ENCODE peak calls at places on chromosomes 6 and 20, in seven cellular contexts. V is GM12878, T is GM23248, I is PC-9, G is OCI-LY7, D is fibroblast of lung, H is K562. Q is an unnamed sample.

GRCh38 chr6:9927271-9927670 is 487.6 kb downstream of the TFAP2A start:
- DNase-seq in D (no peak), I (no peak), V (no peak), H (no peak), G (no peak), T (peak; percentile 3), Q (no peak)

GRCh38 chr20:36644032-36644712 is 1.8 kb downstream of the SLA2 start:
- DNase-seq in I (no peak), D (no peak), G (peak; percentile 69), V (no peak), T (no peak), H (no peak), Q (no peak)

GRCh38 chr6:147654103-147654845 is 145.8 kb downstream of the SAMD5 start:
- DNase-seq in G (no peak), V (no peak), H (no peak), T (no peak), I (no peak), D (peak; percentile 11), Q (no peak)

GRCh38 chr6:33746036-33746600 is 587 bp downstream of the IP6K3 start:
- DNase-seq in G (no peak), D (peak; percentile 81), T (peak; percentile 77), H (no peak), I (no peak), V (no peak), Q (no peak)

GRCh38 chr6:168270274-168271174 is 49.1 kb downstream of the DACT2 start:
- DNase-seq in T (no peak), D (no peak), H (no peak), I (no peak), V (no peak), G (no peak), Q (no peak)

GRCh38 chr20:7540923-7541322 is 399.3 kb downstream of the HAO1 start:
- DNase-seq in I (no peak), G (no peak), H (no peak), V (no peak), T (peak; percentile 0), D (no peak), Q (no peak)

GRCh38 chr6:105898286-105898685 is 187.8 kb upstream of the PRDM1 start:
- DNase-seq in V (no peak), I (no peak), T (peak; percentile 80), D (peak; percentile 60), G (peak; percentile 41), H (no peak), Q (no peak)

GRCh38 chr6:103215835-103216234 is 1643.9 kb downstream of the HACE1 start:
- DNase-seq in D (no peak), T (no peak), V (no peak), H (no peak), G (no peak), I (no peak), Q (no peak)

GRCh38 chr6:52590634-52590985 is 13.8 kb upstream of the TRAM2 start:
- DNase-seq in I (no peak), T (peak; percentile 87), H (no peak), V (no peak), G (no peak), D (peak; percentile 71), Q (no peak)

GRCh38 chr20:2955257-2955950 is 82.1 kb downstream of the PTPRA start:
- DNase-seq in G (no peak), D (no peak), T (peak; percentile 4), I (no peak), V (no peak), H (no peak), Q (no peak)

GRCh38 chr6:38570750-38571149 is 69.0 kb downstream of the BTBD9 start:
- DNase-seq in D (peak; percentile 61), T (peak; percentile 50), G (peak; percentile 22), H (peak; percentile 21), I (no peak), V (no peak), Q (no peak)

GRCh38 chr6:157186785-157187181 is 136.5 kb downstream of the TMEM242 start:
- DNase-seq in D (no peak), G (no peak), I (no peak), V (no peak), H (no peak), T (no peak), Q (no peak)

GRCh38 chr6:13243033-13243432 is 85.3 kb downstream of the TBC1D7 start:
- DNase-seq in T (no peak), D (peak; percentile 23), G (no peak), I (no peak), V (no peak), H (no peak), Q (no peak)

GRCh38 chr20:18063676-18064075 is 6.0 kb upstream of the OVOL2 start:
- DNase-seq in V (no peak), I (no peak), G (no peak), H (no peak), D (no peak), T (no peak), Q (no peak)

GRCh38 chr6:137488736-137489409 is 5.3 kb downstream of the OLIG3 start:
- DNase-seq in V (no peak), H (no peak), D (no peak), I (no peak), G (no peak), T (no peak), Q (no peak)

GRCh38 chr6:35052694-35053565 is 88.2 kb downstream of the TCP11 start:
- DNase-seq in G (no peak), H (no peak), V (no peak), T (peak; percentile 35), I (no peak), D (peak; percentile 80), Q (no peak)

GRCh38 chr6:139336488-139336887 is 38.0 kb downstream of the CITED2 start:
- DNase-seq in H (no peak), V (no peak), T (no peak), G (peak; percentile 30), D (peak; percentile 30), I (no peak), Q (no peak)

GRCh38 chr20:1012359-1013168 is 10.5 kb upstream of the RSPO4 start:
- DNase-seq in H (no peak), G (no peak), V (no peak), T (no peak), D (no peak), I (no peak), Q (no peak)

GRCh38 chr6:138817799-138818198 is 21.9 kb downstream of the ECT2L start:
- DNase-seq in G (no peak), T (peak; percentile 88), I (peak; percentile 87), H (peak; percentile 11), V (no peak), D (peak; percentile 41), Q (peak; percentile 99)

GRCh38 chr20:15036938-15037337 is 699.5 kb upstream of the FLRT3 start:
- DNase-seq in G (no peak), V (no peak), H (no peak), I (no peak), T (no peak), D (no peak), Q (no peak)

GRCh38 chr6:127518212-127518709 is 874 bp downstream of the MTCL3 start:
- DNase-seq in V (no peak), I (no peak), D (no peak), T (no peak), G (no peak), H (no peak), Q (no peak)

GRCh38 chr6:32882879-32883250 is 28.9 kb downstream of the PSMB9 start:
- DNase-seq in H (no peak), T (peak; percentile 92), V (no peak), G (no peak), I (no peak), D (peak; percentile 14), Q (no peak)

GRCh38 chr6:15770347-15771143 is 107.7 kb upstream of the DTNBP1 start:
- DNase-seq in V (peak; percentile 62), G (peak; percentile 2), T (peak; percentile 82), D (peak; percentile 7), I (no peak), H (peak; percentile 45), Q (no peak)

GRCh38 chr6:107354470-107354869 is 104.9 kb downstream of the PDSS2 start:
- DNase-seq in D (no peak), V (no peak), T (no peak), H (no peak), I (no peak), G (no peak), Q (no peak)

GRCh38 chr6:167831281-167831680 is 4.6 kb downstream of the AFDN start:
- DNase-seq in T (no peak), D (peak; percentile 22), V (no peak), H (peak; percentile 40), I (no peak), G (no peak), Q (no peak)

GRCh38 chr20:13286600-13286999 is 65.5 kb downstream of the ISM1 start:
- DNase-seq in H (no peak), G (no peak), I (no peak), V (no peak), D (no peak), T (no peak), Q (no peak)
- H3K4me2 ChIP-seq in H (no peak overlapping the region), G (no peak overlapping the region), I (no peak overlapping the region), V (no peak overlapping the region), D (no peak overlapping the region), T (no peak overlapping the region), Q (no peak overlapping the region)

GRCh38 chr20:9027626-9028025 is 41.3 kb upstream of the PLCB4 start:
- DNase-seq in V (no peak), D (no peak), I (no peak), H (no peak), T (no peak), G (no peak), Q (no peak)

GRCh38 chr20:9035129-9035528 is 33.8 kb upstream of the PLCB4 start:
- DNase-seq in D (peak; percentile 91), V (no peak), H (no peak), I (peak; percentile 53), G (no peak), T (peak; percentile 93), Q (peak; percentile 21)

GRCh38 chr20:9028419-9028818 is 40.5 kb upstream of the PLCB4 start:
- DNase-seq in I (no peak), V (no peak), H (peak; percentile 20), G (no peak), D (peak; percentile 60), T (peak; percentile 29), Q (no peak)

GRCh38 chr20:9032758-9033157 is 36.1 kb upstream of the PLCB4 start:
- DNase-seq in G (no peak), V (no peak), I (no peak), H (no peak), D (no peak), T (peak; percentile 64), Q (no peak)

GRCh38 chr20:9031951-9032350 is 36.9 kb upstream of the PLCB4 start:
- DNase-seq in D (peak; percentile 59), G (no peak), H (no peak), V (no peak), I (no peak), T (no peak), Q (no peak)
- H3K4me2 ChIP-seq in D (peak overlapping the region; percentile 60), G (no peak overlapping the region), H (no peak overlapping the region), V (no peak overlapping the region), I (no peak overlapping the region), T (no peak overlapping the region), Q (no peak overlapping the region)

DNA sequence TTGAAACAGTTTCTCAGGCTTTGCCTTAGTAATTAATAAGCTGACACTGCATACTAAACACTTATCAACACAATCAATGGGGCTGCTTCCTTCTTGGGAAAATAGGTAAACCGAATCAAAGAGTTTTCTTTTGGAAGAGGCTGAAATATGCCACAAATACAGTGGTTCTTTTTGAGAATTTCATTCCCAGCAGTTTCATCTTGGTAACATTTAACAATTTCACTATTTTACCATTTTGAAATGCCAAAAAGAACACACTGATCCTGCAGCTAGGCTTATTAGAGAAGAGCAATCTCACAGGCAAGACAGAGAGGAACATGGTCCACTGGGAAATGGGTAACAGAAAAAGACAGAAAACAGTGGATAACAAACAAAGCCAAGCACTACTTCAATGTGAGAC is 2.6 kb downstream of the CNR1 start:
- DNase-seq in T (no peak), I (no peak), H (no peak), D (no peak), G (peak; percentile 48), V (no peak), Q (no peak)
- H3K4me2 ChIP-seq in T (no peak overlapping the region), I (no peak overlapping the region), H (no peak overlapping the region), D (no peak overlapping the region), G (peak overlapping the region; percentile 93), V (peak overlapping the region; percentile 33), Q (no peak overlapping the region)

GRCh38 chr20:49985617-49986016 is 2.8 kb downstream of the SNAI1 start:
- DNase-seq in T (no peak), V (no peak), I (no peak), H (no peak), G (no peak), D (no peak), Q (no peak)
- H3K4me2 ChIP-seq in T (peak overlapping the region; percentile 95), V (no peak overlapping the region), I (no peak overlapping the region), H (peak overlapping the region; percentile 98), G (no peak overlapping the region), D (peak overlapping the region; percentile 97), Q (no peak overlapping the region)

Q was measured in HCT116.